ENCODE peak calls at places on chromosomes 7 and 10, in four cellular contexts. G is HepG2, I is thoracic aorta, X is cardiac fibroblast. F is an unnamed sample.

GRCh38 chr10:34290412-34291082 is 524.5 kb downstream of the PARD3 start:
- DNase-seq in G (peak; percentile 28), I (peak; percentile 26), X (peak; percentile 95), F (no peak)

GRCh38 chr10:1531883-1532597 is 205.3 kb downstream of the ADARB2 start:
- DNase-seq in G (no peak), I (no peak), X (no peak), F (no peak)

GRCh38 chr7:16836481-16836880 is 31.7 kb upstream of the AGR2 start:
- DNase-seq in G (no peak), I (no peak), X (peak; percentile 16), F (no peak)

GRCh38 chr7:156932006-156932405 is 17.5 kb upstream of the NOM1 start:
- DNase-seq in G (no peak), I (no peak), X (peak; percentile 66), F (no peak)

GRCh38 chr7:51009716-51010496 is 227.2 kb upstream of the GRB10 start:
- DNase-seq in G (peak; percentile 5), I (no peak), X (peak; percentile 73), F (no peak)

GRCh38 chr7:53311205-53311604 is 275.8 kb downstream of the POM121L12 start:
- DNase-seq in G (no peak), I (no peak), X (no peak), F (no peak)

GRCh38 chr7:151796091-151796870 is 80.6 kb downstream of the PRKAG2 start:
- DNase-seq in G (no peak), I (no peak), X (peak; percentile 49), F (no peak)

GRCh38 chr7:29116361-29116760 is 30.0 kb downstream of the CPVL start:
- DNase-seq in G (peak; percentile 69), I (no peak), X (no peak), F (no peak)

GRCh38 chr10:16893664-16894063 is 76.4 kb upstream of the RSU1 start:
- DNase-seq in G (no peak), I (no peak), X (no peak), F (no peak)

GRCh38 chr10:27518261-27518660 is 14.2 kb downstream of the RAB18 start:
- DNase-seq in G (no peak), I (no peak), X (no peak), F (no peak)

GRCh38 chr7:74269757-74270277 is 15.6 kb upstream of the RFC2 start:
- DNase-seq in G (peak; percentile 70), I (no peak), X (peak; percentile 77), F (peak; percentile 58)

GRCh38 chr10:63286754-63287264 is 153.7 kb downstream of the NRBF2 start:
- DNase-seq in G (no peak), I (no peak), X (no peak), F (no peak)

GRCh38 chr7:43482679-43483252 is 100.1 kb upstream of the STK17A start:
- DNase-seq in G (peak; percentile 70), I (no peak), X (no peak), F (no peak)

GRCh38 chr10:21242915-21243314 is 282.6 kb downstream of the SKIDA1 start:
- DNase-seq in G (no peak), I (no peak), X (no peak), F (no peak)

GRCh38 chr7:135939268-135939667 is 37.9 kb downstream of the MTPN start:
- DNase-seq in G (no peak), I (no peak), X (no peak), F (no peak)

GRCh38 chr7:157560710-157561522 is 224.1 kb downstream of the DNAJB6 start:
- DNase-seq in G (no peak), I (no peak), X (no peak), F (no peak)

GRCh38 chr7:68288099-68288498 is 1291.5 kb downstream of the TYW1 start:
- DNase-seq in G (no peak), I (no peak), X (no peak), F (no peak)

GRCh38 chr7:55245271-55245723 is 119.8 kb upstream of the LANCL2 start:
- DNase-seq in G (peak; percentile 4), I (no peak), X (peak; percentile 20), F (no peak)

GRCh38 chr10:49119746-49120145 is 4.4 kb upstream of the VSTM4 start:
- DNase-seq in G (no peak), I (no peak), X (no peak), F (no peak)

GRCh38 chr7:14115706-14116105 is 126.2 kb upstream of the ETV1 start:
- DNase-seq in G (no peak), I (no peak), X (peak; percentile 22), F (no peak)

GRCh38 chr10:111600772-111601171 is 523.9 kb downstream of the ADRA2A start:
- DNase-seq in G (no peak), I (no peak), X (no peak), F (no peak)

GRCh38 chr10:124792998-124793352 is 1.3 kb upstream of the EEF1AKMT2 start:
- DNase-seq in G (no peak), I (no peak), X (no peak), F (no peak)

GRCh38 chr10:107517811-107518210 is 353.3 kb upstream of the SORCS1 start:
- DNase-seq in G (no peak), I (no peak), X (no peak), F (no peak)

GRCh38 chr10:43249151-43249961 is 17.5 kb downstream of the RASGEF1A start:
- DNase-seq in G (no peak), I (no peak), X (no peak), F (peak; percentile 4)

GRCh38 chr7:21731977-21732376 is 189.1 kb downstream of the DNAH11 start:
- DNase-seq in G (no peak), I (no peak), X (no peak), F (no peak)

GRCh38 chr10:35643151-35643975 is 1.3 kb upstream of the FZD8 start:
- DNase-seq in G (no peak), I (peak; percentile 27), X (peak; percentile 66), F (peak; percentile 29)

GRCh38 chr7:139589474-139589873 is 66.0 kb downstream of the CLEC2L start:
- DNase-seq in G (no peak), I (no peak), X (peak; percentile 13), F (no peak)

GRCh38 chr10:27504897-27505457 is 873 bp downstream of the RAB18 start:
- DNase-seq in G (no peak), I (no peak), X (peak; percentile 57), F (no peak)

GRCh38 chr7:38704751-38705150 is 73.6 kb upstream of the AMPH start:
- DNase-seq in G (no peak), I (no peak), X (peak; percentile 42), F (no peak)

GRCh38 chr10:22244001-22244400 is 26.2 kb upstream of the EBLN1 start:
- DNase-seq in G (no peak), I (no peak), X (no peak), F (no peak)
- TF ChIP-seq CTCF in G (no peak), I (no peak), X (no peak), F (no peak)

GRCh38 chr10:44689368-44689767 is 221.8 kb upstream of the TMEM72 start:
- DNase-seq in G (no peak), I (no peak), X (peak; percentile 38), F (no peak)
- TF ChIP-seq CTCF in G (peak; percentile 13), I (no peak), X (peak; percentile 48), F (no peak)

GRCh38 chr7:30705008-30705407 is 22.8 kb upstream of the CRHR2 start:
- DNase-seq in G (no peak), I (no peak), X (no peak), F (no peak)

GRCh38 chr7:30699706-30700495 is 17.6 kb upstream of the CRHR2 start:
- DNase-seq in G (no peak), I (no peak), X (no peak), F (no peak)

GRCh38 chr7:30703756-30704155 is 21.5 kb upstream of the CRHR2 start:
- DNase-seq in G (no peak), I (no peak), X (peak; percentile 18), F (no peak)

GRCh38 chr7:30700941-30701340 is 18.7 kb upstream of the CRHR2 start:
- DNase-seq in G (no peak), I (no peak), X (no peak), F (no peak)

DNA sequence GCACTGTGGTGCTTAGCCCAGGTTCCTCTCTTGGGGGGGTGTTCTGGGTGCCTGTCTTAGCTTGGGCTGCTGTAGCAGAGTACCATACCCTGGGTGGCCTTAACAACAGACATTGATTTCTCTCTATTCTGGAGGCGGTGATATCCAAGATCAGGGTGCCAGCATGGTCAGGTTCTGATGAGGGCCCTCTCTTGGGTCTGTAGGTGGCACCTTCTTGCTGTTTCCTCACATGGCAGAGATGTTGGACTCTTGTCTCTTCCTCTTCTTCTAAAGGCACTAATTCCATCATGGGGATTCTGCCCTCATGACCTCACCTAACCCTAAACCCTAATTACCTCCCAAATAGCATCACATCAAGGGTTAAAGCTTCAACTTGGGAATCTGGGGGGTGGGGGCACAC is 19.9 kb upstream of the CRHR2 start:
- DNase-seq in G (no peak), I (no peak), X (no peak), F (no peak)
- TF ChIP-seq CTCF in G (no peak), I (no peak), X (peak; percentile 15), F (no peak)

GRCh38 chr7:93707249-93707648 is 132.7 kb upstream of the CALCR start:
- DNase-seq in G (no peak), I (no peak), X (no peak), F (no peak)

GRCh38 chr7:93704241-93704640 is 129.7 kb upstream of the CALCR start:
- DNase-seq in G (no peak), I (no peak), X (no peak), F (no peak)
- TF ChIP-seq CTCF in G (no peak), I (no peak), X (no peak), F (no peak)

GRCh38 chr10:132788831-132789219 is 2.9 kb upstream of the NKX6-2 start:
- DNase-seq in G (no peak), I (no peak), X (no peak), F (no peak)

GRCh38 chr10:132787253-132788179 is 1.6 kb upstream of the NKX6-2 start:
- DNase-seq in G (no peak), I (no peak), X (no peak), F (no peak)

GRCh38 chr10:132786529-132787252 is 744 bp upstream of the NKX6-2 start:
- DNase-seq in G (no peak), I (no peak), X (no peak), F (no peak)

GRCh38 chr10:132789659-132790148 is 3.8 kb upstream of the NKX6-2 start:
- DNase-seq in G (no peak), I (no peak), X (no peak), F (no peak)

DNA sequence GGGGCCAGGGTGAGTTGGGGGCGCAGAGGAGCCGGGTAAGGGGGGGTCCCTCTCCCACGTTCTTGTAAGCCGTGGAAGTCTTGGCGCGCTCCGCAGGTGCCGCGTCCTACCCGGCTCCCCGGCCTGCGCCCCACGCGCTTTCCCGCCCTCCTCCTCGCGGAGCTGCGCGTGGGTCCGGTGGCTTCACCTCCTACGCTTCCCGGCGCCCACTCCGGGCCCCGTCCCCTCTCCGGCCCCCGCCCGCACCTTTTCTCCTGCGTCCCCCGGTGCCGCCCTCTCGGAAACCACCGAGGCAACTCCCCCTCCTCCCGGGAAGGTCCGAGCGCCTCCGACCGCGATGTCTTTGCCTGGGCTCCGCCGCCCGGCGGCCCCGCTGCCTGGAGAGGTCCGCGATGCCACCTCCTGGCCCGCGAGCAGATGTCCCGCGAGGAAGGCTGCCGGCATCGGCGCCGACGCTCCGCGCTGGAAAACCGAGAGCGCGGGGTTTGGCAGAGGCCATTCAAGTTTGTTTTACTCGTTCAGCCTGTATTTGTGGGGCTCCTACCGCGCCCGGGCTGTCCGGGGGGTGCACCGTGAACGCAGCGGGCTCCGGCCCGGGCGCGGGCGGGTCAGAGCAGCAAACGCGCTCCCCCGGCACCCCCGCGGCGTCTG is 2.4 kb upstream of the NKX6-2 start:
- DNase-seq in G (no peak), I (no peak), X (peak; percentile 30), F (no peak)
- TF ChIP-seq CTCF in G (peak; percentile 29), I (no peak), X (peak; percentile 16), F (no peak)

GRCh38 chr10:69687396-69687795 is 57.3 kb downstream of the FAM241B start:
- DNase-seq in G (no peak), I (no peak), X (no peak), F (no peak)
- TF ChIP-seq CTCF in G (no peak), I (no peak), X (no peak), F (no peak)